ENCODE peak calls at places on chromosomes 11 and 22, in four cellular contexts. B, M, N and U are unnamed samples.

GRCh38 chr11:26905368-26905767 is 88.5 kb upstream of the FIBIN start:
- DNase-seq in B (peak; percentile 51), M (no peak), N (peak; percentile 4), U (peak; percentile 14)

GRCh38 chr11:21625982-21626381 is 566.9 kb upstream of the ANO5 start:
- DNase-seq in B (peak; percentile 0), M (no peak), N (no peak), U (no peak)

GRCh38 chr22:43401233-43401632 is 10.6 kb upstream of the MPPED1 start:
- DNase-seq in B (no peak), M (no peak), N (no peak), U (no peak)

GRCh38 chr11:115453158-115453557 is 51.1 kb downstream of the CADM1 start:
- DNase-seq in B (no peak), M (no peak), N (no peak), U (no peak)

GRCh38 chr11:32792948-32793475 is 1.4 kb downstream of the CCDC73 start:
- DNase-seq in B (peak; percentile 12), M (peak; percentile 21), N (peak; percentile 27), U (no peak)

GRCh38 chr11:109512249-109512648 is 90.3 kb downstream of the C11orf87 start:
- DNase-seq in B (peak; percentile 19), M (no peak), N (no peak), U (peak; percentile 22)

GRCh38 chr11:117610045-117610444 is 187.0 kb downstream of the DSCAML1 start:
- DNase-seq in B (peak; percentile 51), M (no peak), N (peak; percentile 51), U (no peak)

GRCh38 chr11:63553759-63554158 is 9.4 kb downstream of the PLAAT2 start:
- DNase-seq in B (peak; percentile 46), M (no peak), N (no peak), U (no peak)

GRCh38 chr22:29773233-29773632 is 6.1 kb downstream of the UQCR10 start:
- DNase-seq in B (peak; percentile 78), M (no peak), N (peak; percentile 61), U (no peak)

GRCh38 chr11:76803811-76804600 is 20.9 kb downstream of the TSKU start:
- DNase-seq in B (peak; percentile 48), M (no peak), N (peak; percentile 46), U (no peak)

GRCh38 chr11:76801736-76802135 is 18.6 kb downstream of the TSKU start:
- DNase-seq in B (no peak), M (peak; percentile 61), N (peak; percentile 59), U (no peak)

GRCh38 chr11:76802151-76802550 is 19.0 kb downstream of the TSKU start:
- DNase-seq in B (no peak), M (no peak), N (no peak), U (no peak)

GRCh38 chr11:76803023-76803422 is 19.9 kb downstream of the TSKU start:
- DNase-seq in B (no peak), M (no peak), N (peak; percentile 83), U (no peak)

GRCh38 chr11:76802621-76803020 is 19.5 kb downstream of the TSKU start:
- DNase-seq in B (no peak), M (no peak), N (no peak), U (no peak)
- H3K27ac ChIP-seq in B (no peak overlapping the region), M (no peak overlapping the region), N (peak overlapping the region; percentile 86), U (no peak overlapping the region)

DNA sequence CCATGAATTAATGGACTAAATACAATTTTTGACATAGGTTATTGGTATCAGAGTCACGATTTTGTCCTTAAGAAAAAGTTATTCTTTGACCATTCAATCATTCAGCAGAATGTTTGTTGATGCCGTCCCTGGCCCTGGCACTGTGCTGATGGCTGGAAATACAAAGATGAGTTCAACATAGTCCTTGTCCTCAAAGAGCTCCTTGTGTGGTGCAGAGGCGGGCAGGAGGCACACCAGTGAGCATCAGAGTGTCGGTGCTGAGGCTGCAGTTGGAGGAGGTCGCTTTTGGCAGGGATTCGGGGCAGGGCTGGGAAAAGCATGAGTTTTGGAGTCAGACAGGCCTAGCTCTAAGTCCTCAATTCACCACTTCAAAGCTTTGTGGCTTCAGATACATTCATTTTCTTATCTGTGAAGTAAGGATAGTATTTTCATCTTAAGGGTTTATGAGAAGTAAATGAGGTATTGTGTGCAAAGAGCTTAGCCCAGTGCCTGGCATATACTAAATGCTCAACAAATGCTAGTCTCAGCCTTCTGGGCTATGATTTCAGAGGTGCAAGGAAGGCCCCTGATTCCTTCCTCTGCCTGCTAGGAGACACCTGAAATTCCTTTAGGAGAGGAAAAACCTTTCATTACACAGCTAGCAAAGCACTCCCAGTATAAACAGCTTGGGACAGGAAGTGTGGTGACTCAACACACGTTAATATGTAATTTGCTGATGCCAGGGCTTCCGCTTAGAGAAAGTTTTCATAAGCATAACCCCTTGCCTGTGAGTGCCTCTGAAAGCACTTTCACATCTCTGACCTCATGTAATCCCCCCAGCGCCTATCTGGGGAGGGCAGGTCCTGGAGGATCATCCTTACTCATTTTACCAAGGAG is 113.8 kb downstream of the NECTIN1 start:
- DNase-seq in B (peak; percentile 88), M (peak; percentile 83), N (peak; percentile 90), U (peak; percentile 48)
- H3K27ac ChIP-seq in B (peak overlapping the region; percentile 40), M (no peak overlapping the region), N (peak overlapping the region; percentile 43), U (peak overlapping the region; percentile 79)

GRCh38 chr22:38490915-38491314 is 15.2 kb downstream of the DDX17 start:
- DNase-seq in B (peak; percentile 65), M (peak; percentile 83), N (peak; percentile 79), U (no peak)

GRCh38 chr22:38490475-38490874 is 15.6 kb downstream of the DDX17 start:
- DNase-seq in B (no peak), M (no peak), N (no peak), U (no peak)

GRCh38 chr22:38494498-38494897 is 11.6 kb downstream of the DDX17 start:
- DNase-seq in B (peak; percentile 90), M (no peak), N (peak; percentile 77), U (no peak)

GRCh38 chr22:38489561-38490133 is 16.5 kb downstream of the DDX17 start:
- DNase-seq in B (no peak), M (no peak), N (no peak), U (no peak)

DNA sequence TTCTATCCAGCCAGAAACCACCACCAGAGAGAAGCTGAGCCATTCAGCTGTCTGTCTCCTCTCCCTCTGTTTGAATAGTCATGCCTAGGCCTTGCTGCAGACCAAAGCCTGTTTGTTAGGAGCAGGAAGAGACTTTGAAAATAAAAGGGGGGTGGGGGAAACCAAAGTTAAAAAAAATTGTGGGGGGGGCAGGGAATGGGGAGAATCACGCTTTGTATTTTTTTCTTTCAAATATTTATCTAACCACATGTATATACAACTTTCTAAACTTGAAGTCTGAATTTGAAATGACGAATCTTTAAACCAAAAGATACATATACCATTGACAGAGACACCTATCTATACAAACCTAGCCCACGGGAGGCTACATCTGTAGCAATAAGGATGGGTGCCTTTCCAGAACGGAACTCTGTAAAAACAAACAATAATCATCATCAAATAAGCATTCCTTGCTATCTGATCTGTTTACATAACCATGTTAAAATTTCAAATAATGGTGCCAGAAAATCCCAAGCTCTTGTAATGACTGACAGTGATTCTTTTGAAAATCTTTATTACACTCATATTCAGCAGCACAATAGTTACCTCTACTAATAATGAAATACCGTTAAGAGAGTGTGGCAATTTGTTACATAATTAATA is 14.3 kb downstream of the DDX17 start:
- DNase-seq in B (no peak), M (peak; percentile 25), N (peak; percentile 50), U (no peak)
- H3K27ac ChIP-seq in B (peak overlapping the region; percentile 29), M (peak overlapping the region; percentile 34), N (peak overlapping the region; percentile 10), U (no peak overlapping the region)

GRCh38 chr11:121134758-121135312 is 33.8 kb downstream of the TECTA start:
- DNase-seq in B (no peak), M (no peak), N (no peak), U (no peak)
- H3K27ac ChIP-seq in B (no peak overlapping the region), M (no peak overlapping the region), N (no peak overlapping the region), U (no peak overlapping the region)

DNA sequence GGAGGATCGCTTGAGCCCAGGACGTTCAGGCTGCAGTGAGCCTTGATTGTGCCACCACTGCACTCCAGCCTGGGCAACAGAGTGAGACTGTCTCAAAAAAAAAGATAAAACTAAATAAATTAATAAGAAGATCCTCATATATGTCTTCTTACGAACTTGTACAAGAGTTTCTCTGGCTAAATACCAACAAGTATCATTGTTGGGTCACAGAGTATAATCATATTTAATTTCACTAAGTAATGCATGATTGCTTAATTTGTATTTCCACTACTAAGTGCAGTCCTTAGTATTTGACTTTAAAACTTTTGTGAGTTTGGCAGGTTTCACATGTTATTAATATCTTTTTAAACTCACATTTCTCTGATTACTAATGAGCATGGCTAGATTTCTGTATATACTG is 60.9 kb downstream of the PACS1 start:
- DNase-seq in B (no peak), M (no peak), N (no peak), U (no peak)
- H3K27ac ChIP-seq in B (no peak overlapping the region), M (no peak overlapping the region), N (no peak overlapping the region), U (no peak overlapping the region)

GRCh38 chr11:6283453-6284023 is 23.9 kb downstream of the CCKBR start:
- DNase-seq in B (no peak), M (no peak), N (no peak), U (no peak)
- H3K27ac ChIP-seq in B (no peak overlapping the region), M (no peak overlapping the region), N (no peak overlapping the region), U (no peak overlapping the region)

DNA sequence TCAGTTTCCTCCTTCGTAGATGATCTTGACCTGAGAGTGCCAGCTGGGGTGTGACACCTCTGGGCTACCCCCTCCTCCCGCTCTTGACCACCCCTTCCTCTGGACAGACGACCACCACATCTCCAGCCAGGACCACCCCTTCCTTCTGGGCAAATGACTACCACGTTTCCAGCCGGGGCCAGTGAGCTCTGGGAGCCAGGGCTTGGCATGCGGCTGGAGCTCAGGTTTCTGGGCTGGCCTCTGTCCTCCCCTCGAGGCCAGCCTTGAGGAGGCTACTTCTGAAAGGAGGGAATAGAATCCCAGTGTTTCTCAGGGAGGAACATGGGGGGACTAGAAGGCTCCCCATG is 120.9 kb downstream of the KCNQ1OT1 start:
- DNase-seq in B (no peak), M (no peak), N (no peak), U (no peak)
- H3K27ac ChIP-seq in B (no peak overlapping the region), M (no peak overlapping the region), N (no peak overlapping the region), U (no peak overlapping the region)

GRCh38 chr11:8083088-8083395 is 2.0 kb downstream of the TUB start:
- DNase-seq in B (no peak), M (no peak), N (no peak), U (no peak)
- H3K27ac ChIP-seq in B (no peak overlapping the region), M (no peak overlapping the region), N (no peak overlapping the region), U (no peak overlapping the region)

DNA sequence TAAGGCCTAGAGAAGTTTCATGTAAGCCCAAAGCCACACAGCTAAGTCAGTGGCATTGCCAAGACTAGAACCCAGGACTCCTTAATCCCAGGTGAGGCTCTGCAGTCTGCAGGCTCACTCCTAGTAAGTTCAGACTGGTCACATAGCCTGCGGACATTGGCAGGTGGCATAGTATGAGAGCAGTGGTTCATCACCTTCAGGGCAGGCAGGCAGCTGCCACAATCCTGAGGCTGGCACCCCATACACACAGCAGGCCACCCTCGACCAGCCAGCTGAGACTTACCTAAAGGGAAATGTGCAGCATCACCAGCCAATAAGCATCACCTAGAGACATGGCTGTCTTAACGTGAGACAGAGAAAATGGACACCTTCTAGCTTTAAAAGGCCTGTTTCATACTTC is 231.6 kb upstream of the UBASH3B start:
- DNase-seq in B (no peak), M (no peak), N (no peak), U (no peak)
- H3K27ac ChIP-seq in B (no peak overlapping the region), M (no peak overlapping the region), N (no peak overlapping the region), U (no peak overlapping the region)